ENCODE peak calls at places on chromosomes 7 and 10, in five cellular contexts. M, F, I, T and N are unnamed samples.

GRCh38 chr7:98740643-98741042 is 123.6 kb downstream of the NPTX2 start:
- DNase-seq in M (no peak), F (no peak), I (no peak), T (no peak), N (no peak)

GRCh38 chr10:60208676-60209269 is 180.9 kb downstream of the ANK3 start:
- DNase-seq in M (no peak), F (no peak), I (no peak), T (peak), N (no peak)

GRCh38 chr10:21057989-21058388 is 160.9 kb upstream of the NEBL start:
- DNase-seq in M (no peak), F (no peak), I (no peak), T (no peak), N (no peak)

GRCh38 chr10:22415072-22415471 is 69.8 kb downstream of the SPAG6 start:
- DNase-seq in M (no peak), F (no peak), I (no peak), T (no peak), N (no peak)

GRCh38 chr10:102133373-102134195 is 744 bp downstream of the PPRC1 start:
- DNase-seq in M (peak), F (peak), I (peak), T (no peak), N (peak)

GRCh38 chr7:41224063-41224763 is 478.7 kb downstream of the INHBA start:
- DNase-seq in M (no peak), F (no peak), I (peak), T (no peak), N (no peak)

GRCh38 chr10:4246881-4247358 is 461.9 kb upstream of the KLF6 start:
- DNase-seq in M (no peak), F (no peak), I (peak), T (peak), N (no peak)

GRCh38 chr10:30187010-30187409 is 127.6 kb upstream of the JCAD start:
- DNase-seq in M (no peak), F (no peak), I (no peak), T (no peak), N (no peak)

GRCh38 chr10:12346707-12347106 is 2.6 kb upstream of the CAMK1D start:
- DNase-seq in M (no peak), F (no peak), I (no peak), T (no peak), N (no peak)

GRCh38 chr7:1855396-1856160 is 185.5 kb downstream of the ELFN1 start:
- DNase-seq in M (no peak), F (no peak), I (no peak), T (no peak), N (no peak)

GRCh38 chr7:106589495-106589879 is 71.5 kb downstream of the CCDC71L start:
- DNase-seq in M (no peak), F (no peak), I (no peak), T (no peak), N (no peak)

GRCh38 chr10:116238036-116238435 is 35.0 kb downstream of the GFRA1 start:
- DNase-seq in M (no peak), F (no peak), I (no peak), T (no peak), N (no peak)

GRCh38 chr7:10688544-10688943 is 285.1 kb upstream of the PHF14 start:
- DNase-seq in M (no peak), F (no peak), I (no peak), T (no peak), N (no peak)

GRCh38 chr10:116312091-116312490 is 12.2 kb upstream of the CCDC172 start:
- DNase-seq in M (no peak), F (no peak), I (no peak), T (no peak), N (no peak)

GRCh38 chr10:96858038-96858705 is 26.1 kb downstream of the LCOR start:
- DNase-seq in M (no peak), F (no peak), I (peak), T (no peak), N (no peak)

GRCh38 chr7:17493451-17493850 is 195.0 kb downstream of the AHR start:
- DNase-seq in M (no peak), F (no peak), I (no peak), T (no peak), N (no peak)

GRCh38 chr10:6850452-6850851 is 270.4 kb upstream of the PRKCQ start:
- DNase-seq in M (no peak), F (no peak), I (no peak), T (no peak), N (no peak)

GRCh38 chr10:126264089-126265018 is 123.9 kb downstream of the ADAM12 start:
- DNase-seq in M (no peak), F (no peak), I (no peak), T (no peak), N (no peak)

GRCh38 chr10:102856758-102857424 is 2.8 kb downstream of the BORCS7 start:
- DNase-seq in M (no peak), F (peak), I (no peak), T (no peak), N (no peak)

GRCh38 chr10:34815174-34816066 is at the start of gene PARD3:
- DNase-seq in M (peak), F (peak), I (no peak), T (no peak), N (peak)

GRCh38 chr10:106089855-106090254 is 1074.7 kb downstream of the SORCS1 start:
- DNase-seq in M (no peak), F (no peak), I (no peak), T (no peak), N (no peak)

GRCh38 chr7:45026984-45027773 is 27.2 kb downstream of the CCM2 start:
- DNase-seq in M (no peak), F (no peak), I (peak), T (peak), N (no peak)

GRCh38 chr7:99005776-99006175 is 127.4 kb downstream of the TRRAP start:
- DNase-seq in M (no peak), F (peak), I (no peak), T (no peak), N (no peak)

GRCh38 chr10:4101918-4102654 is 317.1 kb upstream of the KLF6 start:
- DNase-seq in M (no peak), F (no peak), I (no peak), T (no peak), N (no peak)

GRCh38 chr7:143263266-143264195 is at the start of gene GSTK1:
- DNase-seq in M (peak), F (peak), I (peak), T (peak), N (peak)

GRCh38 chr7:141675431-141676210 is 26.3 kb downstream of the DENND11 start:
- DNase-seq in M (no peak), F (no peak), I (peak), T (no peak), N (no peak)

GRCh38 chr7:138204285-138204988 is 128.2 kb downstream of the AKR1D1 start:
- DNase-seq in M (no peak), F (no peak), I (peak), T (no peak), N (no peak)

GRCh38 chr10:24694086-24694485 is 29.6 kb downstream of the ARHGAP21 start:
- DNase-seq in M (no peak), F (no peak), I (peak), T (peak), N (no peak)

GRCh38 chr10:32139223-32140073 is 83.2 kb upstream of the KIF5B start:
- DNase-seq in M (peak), F (peak), I (peak), T (peak), N (no peak)

GRCh38 chr7:103714377-103714927 is 268.4 kb upstream of the SLC26A5 start:
- DNase-seq in M (no peak), F (no peak), I (peak), T (no peak), N (no peak)

GRCh38 chr7:50142421-50143113 is 49.5 kb upstream of the ZPBP start:
- DNase-seq in M (no peak), F (no peak), I (peak), T (peak), N (no peak)

GRCh38 chr10:114045071-114045737 is 1.5 kb downstream of the ADRB1 start:
- DNase-seq in M (peak), F (peak), I (no peak), T (no peak), N (no peak)

GRCh38 chr10:24901686-24902399 is 50.6 kb downstream of the PRTFDC1 start:
- DNase-seq in M (no peak), F (no peak), I (peak), T (peak), N (peak)

GRCh38 chr7:75737856-75738603 is 711 bp downstream of the HIP1 start:
- DNase-seq in M (peak), F (no peak), I (no peak), T (no peak), N (no peak)

GRCh38 chr7:73610105-73610504 is 14.2 kb downstream of the MLXIPL start:
- DNase-seq in M (no peak), F (no peak), I (no peak), T (no peak), N (no peak)

GRCh38 chr10:25278180-25278579 is 103.4 kb downstream of the GPR158 start:
- DNase-seq in M (no peak), F (no peak), I (no peak), T (no peak), N (no peak)

GRCh38 chr7:137142376-137142775 is 201.2 kb downstream of the PTN start:
- DNase-seq in M (no peak), F (no peak), I (peak), T (no peak), N (no peak)

GRCh38 chr7:18221377-18222290 is 194.0 kb upstream of the PRPS1L1 start:
- DNase-seq in M (no peak), F (no peak), I (peak), T (peak), N (no peak)

GRCh38 chr7:108114117-108114841 is 15.9 kb downstream of the LAMB4 start:
- DNase-seq in M (peak), F (no peak), I (no peak), T (no peak), N (no peak)
- TF ChIP-seq CTCF in M (peak), F (peak), I (peak), T (peak), N (peak)

GRCh38 chr7:105580022-105580740 is 1.1 kb downstream of the EFCAB10 start:
- DNase-seq in M (no peak), F (no peak), I (no peak), T (no peak), N (no peak)
- TF ChIP-seq CTCF in M (no peak), F (peak), I (no peak), T (no peak), N (no peak)

GRCh38 chr10:69124558-69125121 is 662 bp downstream of the VPS26A start:
- DNase-seq in M (peak), F (no peak), I (peak), T (peak), N (no peak)

GRCh38 chr10:69125554-69125953 is 1.6 kb downstream of the VPS26A start:
- DNase-seq in M (no peak), F (no peak), I (no peak), T (no peak), N (no peak)

GRCh38 chr10:69123747-69124557 is at the start of gene VPS26A:
- DNase-seq in M (peak), F (peak), I (peak), T (peak), N (peak)

GRCh38 chr10:69123306-69123746 is 652 bp upstream of the VPS26A start:
- DNase-seq in M (peak), F (no peak), I (peak), T (peak), N (no peak)

DNA sequence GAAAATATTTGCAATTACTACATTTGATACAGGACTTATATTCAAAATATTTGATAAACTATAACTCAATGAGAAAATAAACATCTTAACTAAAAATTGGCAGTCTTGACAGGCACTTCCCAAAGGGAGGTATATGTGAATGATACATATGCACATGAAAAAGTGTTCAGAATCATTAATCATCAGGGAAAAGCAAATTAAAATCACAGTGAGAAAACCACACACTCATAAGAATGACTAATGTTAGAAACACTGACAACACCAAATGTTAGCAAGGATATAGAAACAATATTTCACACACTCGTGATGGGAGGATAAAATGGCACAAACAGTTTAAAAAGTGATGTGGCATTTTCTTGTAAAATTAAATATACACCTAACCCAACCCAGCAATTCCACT is 4.1 kb upstream of the VPS26A start:
- DNase-seq in M (no peak), F (no peak), I (no peak), T (no peak), N (no peak)
- TF ChIP-seq CTCF in M (no peak), F (no peak), I (no peak), T (no peak), N (no peak)

GRCh38 chr10:89695307-89695706 is 6.1 kb upstream of the KIF20B start:
- DNase-seq in M (no peak), F (no peak), I (no peak), T (no peak), N (no peak)
- TF ChIP-seq CTCF in M (no peak), F (no peak), I (no peak), T (no peak), N (no peak)

GRCh38 chr7:134552105-134552504 is 3.2 kb downstream of the AKR1B15 start:
- DNase-seq in M (peak), F (no peak), I (no peak), T (no peak), N (no peak)
- TF ChIP-seq CTCF in M (no peak), F (peak), I (no peak), T (peak), N (peak)

GRCh38 chr10:14837756-14838581 is at the start of the genes CDNF, HSPA14 and MSANTD7:
- DNase-seq in M (peak), F (peak), I (peak), T (peak), N (peak)
- TF ChIP-seq CTCF in M (no peak), F (no peak), I (no peak), T (no peak), N (no peak)

GRCh38 chr7:24291271-24291670 is 7.3 kb downstream of the NPY start:
- DNase-seq in M (no peak), F (no peak), I (no peak), T (no peak), N (no peak)

GRCh38 chr7:24284699-24285506 is 913 bp downstream of the NPY start:
- DNase-seq in M (peak), F (no peak), I (no peak), T (no peak), N (no peak)

DNA sequence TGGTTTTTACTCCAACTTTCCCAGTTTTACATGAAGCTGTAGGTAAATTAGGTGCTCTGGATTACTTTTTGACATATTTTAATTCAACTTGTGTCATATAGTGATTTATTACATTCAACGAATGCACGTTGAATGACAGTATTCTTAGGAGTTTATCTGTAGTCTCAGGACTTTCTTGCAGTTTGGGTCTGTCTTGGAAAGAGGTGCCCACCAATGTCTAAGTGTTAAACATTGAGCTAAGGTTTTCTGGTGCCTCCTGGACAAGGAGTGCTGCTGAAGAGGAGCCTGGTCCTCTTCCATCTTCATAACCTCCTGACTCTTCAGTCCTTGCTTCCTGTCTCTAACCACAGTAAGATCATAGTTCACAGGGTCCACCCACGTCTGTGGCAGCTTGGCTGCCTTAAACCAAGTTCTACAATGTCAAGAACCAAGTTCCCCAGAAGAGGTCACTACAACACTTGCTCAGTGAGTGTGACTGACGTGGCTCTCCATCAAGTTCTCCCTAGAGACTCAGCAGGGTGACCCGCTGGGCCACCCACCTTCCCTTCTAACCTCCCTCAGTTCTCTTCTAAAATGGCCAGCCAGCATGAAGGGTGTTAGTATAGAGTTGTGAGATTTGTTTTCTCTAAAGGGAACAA is 6.1 kb downstream of the NPY start:
- DNase-seq in M (peak), F (no peak), I (peak), T (no peak), N (no peak)
- TF ChIP-seq CTCF in M (no peak), F (peak), I (peak), T (peak), N (no peak)